ENCODE peak calls at places on chromosomes 13 and 19, in six cellular contexts. X is hypothalamus, C is natural killer cell, F is tibial artery, B is stomach, Q is head of caudate nucleus. Y is an unnamed sample.

GRCh38 chr13:98977568-98978270 is at the start of gene DOCK9:
- DNase-seq in F (no peak), B (peak), Q (peak), X (peak), C (no peak), Y (no peak)

GRCh38 chr13:114096031-114096485 is 36.4 kb downstream of the RASA3 start:
- DNase-seq in C (no peak), B (no peak), F (peak), X (no peak), Q (no peak), Y (no peak)

GRCh38 chr19:2962018-2962670 is 15.2 kb upstream of the TLE6 start:
- DNase-seq in C (peak), Q (no peak), B (peak), F (no peak), X (peak), Y (no peak)

GRCh38 chr13:68173111-68173510 is 943.0 kb upstream of the PCDH9 start:
- DNase-seq in F (no peak), C (no peak), Q (no peak), X (no peak), B (no peak), Y (no peak)

GRCh38 chr19:1998712-1999708 is 16.5 kb downstream of the BTBD2 start:
- DNase-seq in B (no peak), X (no peak), F (no peak), C (no peak), Q (no peak), Y (no peak)

GRCh38 chr19:46731007-46731501 is 14.1 kb upstream of the PRKD2 start:
- DNase-seq in X (no peak), B (peak), C (no peak), Q (no peak), F (no peak), Y (no peak)

GRCh38 chr19:39112338-39112890 is 13.2 kb upstream of the PAK4 start:
- DNase-seq in C (no peak), B (no peak), F (no peak), Q (no peak), X (no peak), Y (no peak)

GRCh38 chr13:32246468-32246867 is 68.7 kb downstream of the ZAR1L start:
- DNase-seq in B (peak), X (peak), F (peak), Q (peak), C (no peak), Y (no peak)

GRCh38 chr13:33015275-33015674 is 948 bp upstream of the KL start:
- DNase-seq in X (no peak), C (no peak), F (no peak), B (no peak), Q (no peak), Y (no peak)

GRCh38 chr19:972281-972680 is 11.9 kb upstream of the WDR18 start:
- DNase-seq in Q (no peak), B (no peak), F (no peak), C (no peak), X (no peak), Y (no peak)

GRCh38 chr19:4191044-4191443 is 8.6 kb downstream of the ANKRD24 start:
- DNase-seq in Q (no peak), B (no peak), C (no peak), X (no peak), F (no peak), Y (no peak)